ENCODE peak calls at places on chromosomes 6 and 20, in six cellular contexts. One of them, this sample, is unnamed.

GRCh38 chr20:48224531-48224930 is 439.2 kb upstream of the SULF2 start:
- ATAC-seq in sciatic nerve: no peak
- ATAC-seq in heart left ventricle: no peak
- ATAC-seq in CD4-positive, CD25-positive, alpha-beta regulatory T cell: no peak
- ATAC-seq in activated T-cell treated with anti-CD3 and anti-CD28 coated beads, Interleukin-2, amount 50 U/mL, for 72 hours: no peak
- ATAC-seq in right cardiac atrium: no peak
- ATAC-seq in this sample: no peak

GRCh38 chr6:93685494-93685893 is 266.1 kb upstream of the EPHA7 start:
- ATAC-seq in sciatic nerve: no peak
- ATAC-seq in heart left ventricle: no peak
- ATAC-seq in CD4-positive, CD25-positive, alpha-beta regulatory T cell: no peak
- ATAC-seq in activated T-cell treated with anti-CD3 and anti-CD28 coated beads, Interleukin-2, amount 50 U/mL, for 72 hours: no peak
- ATAC-seq in right cardiac atrium: no peak
- ATAC-seq in this sample: no peak

GRCh38 chr20:56373942-56374341 is 15.2 kb downstream of the FAM210B start:
- ATAC-seq in sciatic nerve: no peak
- ATAC-seq in heart left ventricle: peak
- ATAC-seq in CD4-positive, CD25-positive, alpha-beta regulatory T cell: peak
- ATAC-seq in activated T-cell treated with anti-CD3 and anti-CD28 coated beads, Interleukin-2, amount 50 U/mL, for 72 hours: peak
- ATAC-seq in right cardiac atrium: no peak
- ATAC-seq in this sample: no peak

GRCh38 chr6:30849903-30850651 is 34.2 kb upstream of the DDR1 start:
- ATAC-seq in sciatic nerve: no peak
- ATAC-seq in heart left ventricle: no peak
- ATAC-seq in CD4-positive, CD25-positive, alpha-beta regulatory T cell: no peak
- ATAC-seq in activated T-cell treated with anti-CD3 and anti-CD28 coated beads, Interleukin-2, amount 50 U/mL, for 72 hours: no peak
- ATAC-seq in right cardiac atrium: no peak
- ATAC-seq in this sample: no peak

GRCh38 chr6:32460528-32460927 is 20.8 kb downstream of the HLA-DRA start:
- ATAC-seq in sciatic nerve: no peak
- ATAC-seq in heart left ventricle: no peak
- ATAC-seq in CD4-positive, CD25-positive, alpha-beta regulatory T cell: no peak
- ATAC-seq in activated T-cell treated with anti-CD3 and anti-CD28 coated beads, Interleukin-2, amount 50 U/mL, for 72 hours: no peak
- ATAC-seq in right cardiac atrium: no peak
- ATAC-seq in this sample: no peak

GRCh38 chr6:20669571-20670314 is 135.5 kb downstream of the CDKAL1 start:
- ATAC-seq in sciatic nerve: no peak
- ATAC-seq in heart left ventricle: no peak
- ATAC-seq in CD4-positive, CD25-positive, alpha-beta regulatory T cell: no peak
- ATAC-seq in activated T-cell treated with anti-CD3 and anti-CD28 coated beads, Interleukin-2, amount 50 U/mL, for 72 hours: peak
- ATAC-seq in right cardiac atrium: no peak
- ATAC-seq in this sample: no peak

GRCh38 chr6:17622144-17622543 is 22.0 kb downstream of the FAM8A1 start:
- ATAC-seq in sciatic nerve: no peak
- ATAC-seq in heart left ventricle: peak
- ATAC-seq in CD4-positive, CD25-positive, alpha-beta regulatory T cell: no peak
- ATAC-seq in activated T-cell treated with anti-CD3 and anti-CD28 coated beads, Interleukin-2, amount 50 U/mL, for 72 hours: no peak
- ATAC-seq in right cardiac atrium: no peak
- ATAC-seq in this sample: no peak

GRCh38 chr6:139334791-139335446 is 39.5 kb downstream of the CITED2 start:
- ATAC-seq in sciatic nerve: peak
- ATAC-seq in heart left ventricle: peak
- ATAC-seq in CD4-positive, CD25-positive, alpha-beta regulatory T cell: no peak
- ATAC-seq in activated T-cell treated with anti-CD3 and anti-CD28 coated beads, Interleukin-2, amount 50 U/mL, for 72 hours: no peak
- ATAC-seq in right cardiac atrium: peak
- ATAC-seq in this sample: peak

GRCh38 chr6:30007132-30007764 is 53.8 kb upstream of the POLR1H start:
- ATAC-seq in sciatic nerve: peak
- ATAC-seq in heart left ventricle: peak
- ATAC-seq in CD4-positive, CD25-positive, alpha-beta regulatory T cell: peak
- ATAC-seq in activated T-cell treated with anti-CD3 and anti-CD28 coated beads, Interleukin-2, amount 50 U/mL, for 72 hours: peak
- ATAC-seq in right cardiac atrium: peak
- ATAC-seq in this sample: no peak

GRCh38 chr20:4138056-4138455 is 122.7 kb upstream of the RNF24 start:
- ATAC-seq in sciatic nerve: no peak
- ATAC-seq in heart left ventricle: no peak
- ATAC-seq in CD4-positive, CD25-positive, alpha-beta regulatory T cell: no peak
- ATAC-seq in activated T-cell treated with anti-CD3 and anti-CD28 coated beads, Interleukin-2, amount 50 U/mL, for 72 hours: no peak
- ATAC-seq in right cardiac atrium: no peak
- ATAC-seq in this sample: no peak

GRCh38 chr6:40815731-40816130 is 223.3 kb downstream of the UNC5CL start:
- ATAC-seq in sciatic nerve: no peak
- ATAC-seq in heart left ventricle: no peak
- ATAC-seq in CD4-positive, CD25-positive, alpha-beta regulatory T cell: no peak
- ATAC-seq in activated T-cell treated with anti-CD3 and anti-CD28 coated beads, Interleukin-2, amount 50 U/mL, for 72 hours: no peak
- ATAC-seq in right cardiac atrium: peak
- ATAC-seq in this sample: no peak

GRCh38 chr20:34595377-34596184 is 37.1 kb downstream of the MAP1LC3A start:
- ATAC-seq in sciatic nerve: no peak
- ATAC-seq in heart left ventricle: no peak
- ATAC-seq in CD4-positive, CD25-positive, alpha-beta regulatory T cell: no peak
- ATAC-seq in activated T-cell treated with anti-CD3 and anti-CD28 coated beads, Interleukin-2, amount 50 U/mL, for 72 hours: no peak
- ATAC-seq in right cardiac atrium: no peak
- ATAC-seq in this sample: no peak

GRCh38 chr6:33551538-33551937 is 28.5 kb downstream of the BAK1 start:
- ATAC-seq in sciatic nerve: no peak
- ATAC-seq in heart left ventricle: no peak
- ATAC-seq in CD4-positive, CD25-positive, alpha-beta regulatory T cell: no peak
- ATAC-seq in activated T-cell treated with anti-CD3 and anti-CD28 coated beads, Interleukin-2, amount 50 U/mL, for 72 hours: no peak
- ATAC-seq in right cardiac atrium: no peak
- ATAC-seq in this sample: no peak

GRCh38 chr20:23049933-23050838 is 714 bp upstream of the THBD start:
- ATAC-seq in sciatic nerve: peak
- ATAC-seq in heart left ventricle: peak
- ATAC-seq in CD4-positive, CD25-positive, alpha-beta regulatory T cell: no peak
- ATAC-seq in activated T-cell treated with anti-CD3 and anti-CD28 coated beads, Interleukin-2, amount 50 U/mL, for 72 hours: peak
- ATAC-seq in right cardiac atrium: peak
- ATAC-seq in this sample: peak

GRCh38 chr6:132713355-132714134 is at the start of gene VNN1:
- ATAC-seq in sciatic nerve: peak
- ATAC-seq in heart left ventricle: peak
- ATAC-seq in CD4-positive, CD25-positive, alpha-beta regulatory T cell: no peak
- ATAC-seq in activated T-cell treated with anti-CD3 and anti-CD28 coated beads, Interleukin-2, amount 50 U/mL, for 72 hours: no peak
- ATAC-seq in right cardiac atrium: peak
- ATAC-seq in this sample: peak

GRCh38 chr6:18324708-18325047 is 60.3 kb upstream of the DEK start:
- ATAC-seq in sciatic nerve: no peak
- ATAC-seq in heart left ventricle: no peak
- ATAC-seq in CD4-positive, CD25-positive, alpha-beta regulatory T cell: no peak
- ATAC-seq in activated T-cell treated with anti-CD3 and anti-CD28 coated beads, Interleukin-2, amount 50 U/mL, for 72 hours: no peak
- ATAC-seq in right cardiac atrium: no peak
- ATAC-seq in this sample: no peak

GRCh38 chr6:35948725-35949124 is 27.8 kb upstream of the SRPK1 start:
- ATAC-seq in sciatic nerve: no peak
- ATAC-seq in heart left ventricle: no peak
- ATAC-seq in CD4-positive, CD25-positive, alpha-beta regulatory T cell: no peak
- ATAC-seq in activated T-cell treated with anti-CD3 and anti-CD28 coated beads, Interleukin-2, amount 50 U/mL, for 72 hours: no peak
- ATAC-seq in right cardiac atrium: no peak
- ATAC-seq in this sample: no peak

GRCh38 chr6:85130743-85131142 is 319.1 kb upstream of the NT5E start:
- ATAC-seq in sciatic nerve: no peak
- ATAC-seq in heart left ventricle: no peak
- ATAC-seq in CD4-positive, CD25-positive, alpha-beta regulatory T cell: no peak
- ATAC-seq in activated T-cell treated with anti-CD3 and anti-CD28 coated beads, Interleukin-2, amount 50 U/mL, for 72 hours: no peak
- ATAC-seq in right cardiac atrium: no peak
- ATAC-seq in this sample: no peak

GRCh38 chr6:40599580-40599979 is 12.4 kb upstream of the LRFN2 start:
- ATAC-seq in sciatic nerve: no peak
- ATAC-seq in heart left ventricle: peak
- ATAC-seq in CD4-positive, CD25-positive, alpha-beta regulatory T cell: no peak
- ATAC-seq in activated T-cell treated with anti-CD3 and anti-CD28 coated beads, Interleukin-2, amount 50 U/mL, for 72 hours: no peak
- ATAC-seq in right cardiac atrium: peak
- ATAC-seq in this sample: no peak

GRCh38 chr6:142867355-142867801 is 77.6 kb downstream of the HIVEP2 start:
- ATAC-seq in sciatic nerve: no peak
- ATAC-seq in heart left ventricle: no peak
- ATAC-seq in CD4-positive, CD25-positive, alpha-beta regulatory T cell: no peak
- ATAC-seq in activated T-cell treated with anti-CD3 and anti-CD28 coated beads, Interleukin-2, amount 50 U/mL, for 72 hours: peak
- ATAC-seq in right cardiac atrium: no peak
- ATAC-seq in this sample: peak

GRCh38 chr6:110890288-110890687 is 15.7 kb downstream of the AMD1 start:
- ATAC-seq in sciatic nerve: no peak
- ATAC-seq in heart left ventricle: no peak
- ATAC-seq in CD4-positive, CD25-positive, alpha-beta regulatory T cell: no peak
- ATAC-seq in activated T-cell treated with anti-CD3 and anti-CD28 coated beads, Interleukin-2, amount 50 U/mL, for 72 hours: peak
- ATAC-seq in right cardiac atrium: no peak
- ATAC-seq in this sample: no peak

GRCh38 chr20:31717478-31717946 is 5.2 kb downstream of the BCL2L1 start:
- ATAC-seq in sciatic nerve: no peak
- ATAC-seq in heart left ventricle: no peak
- ATAC-seq in CD4-positive, CD25-positive, alpha-beta regulatory T cell: peak
- ATAC-seq in activated T-cell treated with anti-CD3 and anti-CD28 coated beads, Interleukin-2, amount 50 U/mL, for 72 hours: peak
- ATAC-seq in right cardiac atrium: no peak
- ATAC-seq in this sample: no peak

GRCh38 chr20:9262653-9263194 is 193.8 kb downstream of the PLCB4 start:
- ATAC-seq in sciatic nerve: no peak
- ATAC-seq in heart left ventricle: peak
- ATAC-seq in CD4-positive, CD25-positive, alpha-beta regulatory T cell: no peak
- ATAC-seq in activated T-cell treated with anti-CD3 and anti-CD28 coated beads, Interleukin-2, amount 50 U/mL, for 72 hours: no peak
- ATAC-seq in right cardiac atrium: peak
- ATAC-seq in this sample: no peak

GRCh38 chr6:22081709-22082108 is 215.1 kb downstream of the PRL start:
- ATAC-seq in sciatic nerve: no peak
- ATAC-seq in heart left ventricle: no peak
- ATAC-seq in CD4-positive, CD25-positive, alpha-beta regulatory T cell: no peak
- ATAC-seq in activated T-cell treated with anti-CD3 and anti-CD28 coated beads, Interleukin-2, amount 50 U/mL, for 72 hours: no peak
- ATAC-seq in right cardiac atrium: no peak
- ATAC-seq in this sample: no peak

GRCh38 chr6:142680308-142680707 is 264.7 kb downstream of the HIVEP2 start:
- ATAC-seq in sciatic nerve: no peak
- ATAC-seq in heart left ventricle: no peak
- ATAC-seq in CD4-positive, CD25-positive, alpha-beta regulatory T cell: peak
- ATAC-seq in activated T-cell treated with anti-CD3 and anti-CD28 coated beads, Interleukin-2, amount 50 U/mL, for 72 hours: peak
- ATAC-seq in right cardiac atrium: peak
- ATAC-seq in this sample: no peak

GRCh38 chr6:123062645-123063044 is 66.6 kb downstream of the CLVS2 start:
- ATAC-seq in sciatic nerve: no peak
- ATAC-seq in heart left ventricle: no peak
- ATAC-seq in CD4-positive, CD25-positive, alpha-beta regulatory T cell: no peak
- ATAC-seq in activated T-cell treated with anti-CD3 and anti-CD28 coated beads, Interleukin-2, amount 50 U/mL, for 72 hours: no peak
- ATAC-seq in right cardiac atrium: no peak
- ATAC-seq in this sample: no peak